ENCODE peak calls at places on chromosome X, in four cellular contexts. N, T, S and C are unnamed samples.

GRCh38 chrX:94057385-94057784 is 383.4 kb downstream of the FAM133A start:
- DNase-seq in S (no peak), T (no peak), N (no peak), C (no peak)

GRCh38 chrX:32137525-32137924 is 1065.7 kb upstream of the FTHL17 start:
- DNase-seq in S (no peak), T (no peak), N (no peak), C (no peak)

GRCh38 chrX:50888884-50889283 is 21.7 kb upstream of the BMP15 start:
- DNase-seq in S (no peak), T (no peak), N (no peak), C (no peak)

GRCh38 chrX:53882331-53882730 is 161.9 kb downstream of the PHF8 start:
- DNase-seq in S (no peak), N (no peak), T (peak), C (peak)

GRCh38 chrX:107674480-107675364 is 46.4 kb downstream of the PRPS1 start:
- DNase-seq in T (no peak), N (no peak), S (peak), C (no peak)

GRCh38 chrX:101393530-101394305 is 2.9 kb downstream of the RPL36A start:
- DNase-seq in S (no peak), T (no peak), N (no peak), C (no peak)

GRCh38 chrX:25646156-25646555 is 492.0 kb upstream of the MAGEB18 start:
- DNase-seq in T (no peak), N (no peak), S (no peak), C (no peak)

GRCh38 chrX:153608376-153608775 is 9.4 kb upstream of the CCNQ start:
- DNase-seq in T (no peak), S (no peak), N (no peak), C (no peak)

GRCh38 chrX:1205681-1206611 is 6.5 kb downstream of the CRLF2 start:
- DNase-seq in N (no peak), T (no peak), S (peak), C (peak)

GRCh38 chrX:148600581-148600980 is 100.2 kb downstream of the AFF2 start:
- DNase-seq in T (no peak), S (no peak), N (no peak), C (no peak)

GRCh38 chrX:49884290-49884862 is 5.1 kb downstream of the USP27X start:
- DNase-seq in N (peak), T (peak), S (peak), C (peak)

GRCh38 chrX:136694491-136695087 is 46.6 kb downstream of the CD40LG start:
- DNase-seq in S (peak), T (peak), N (no peak), C (peak)

GRCh38 chrX:70423937-70424336 is 823 bp downstream of the GDPD2 start:
- DNase-seq in S (no peak), T (no peak), N (no peak), C (no peak)

GRCh38 chrX:76253432-76253831 is 80.6 kb downstream of the PBDC1 start:
- DNase-seq in S (peak), T (peak), N (peak), C (peak)

GRCh38 chrX:139759637-139760036 is 51.7 kb upstream of the MCF2 start:
- DNase-seq in T (no peak), N (no peak), S (peak), C (peak)

GRCh38 chrX:3176439-3176820 is 135.2 kb downstream of the ARSF start:
- DNase-seq in T (no peak), S (no peak), N (no peak), C (no peak)

GRCh38 chrX:154761977-154762528 is 611 bp upstream of the DKC1 start:
- DNase-seq in T (no peak), S (no peak), N (no peak), C (no peak)

GRCh38 chrX:95885074-95885473 is 799.6 kb upstream of the DIAPH2 start:
- DNase-seq in S (no peak), T (no peak), N (no peak), C (no peak)

GRCh38 chrX:74536142-74537010 is 78.0 kb downstream of the RLIM start:
- DNase-seq in N (no peak), T (no peak), S (peak), C (no peak)

GRCh38 chrX:156001001-156001666 is 3.6 kb downstream of the IL9R start:
- DNase-seq in T (no peak), N (no peak), S (no peak), C (no peak)

GRCh38 chrX:44314259-44314734 is 29.2 kb downstream of the EFHC2 start:
- DNase-seq in T (no peak), N (no peak), S (peak), C (no peak)

GRCh38 chrX:65866146-65866545 is 173.7 kb downstream of the VSIG4 start:
- DNase-seq in S (no peak), T (no peak), N (peak), C (no peak)

GRCh38 chrX:49209434-49210251 is 9.7 kb upstream of the SYP start:
- DNase-seq in S (peak), N (no peak), T (no peak), C (no peak)

GRCh38 chrX:1853447-1853846 is 238.6 kb downstream of the ASMT start:
- DNase-seq in N (no peak), T (no peak), S (no peak), C (no peak)

GRCh38 chrX:68504237-68504636 is 5.4 kb downstream of the YIPF6 start:
- DNase-seq in T (no peak), S (no peak), N (no peak), C (peak)

GRCh38 chrX:155070663-155070974 is 317 bp downstream of the CMC4 start:
- DNase-seq in S (no peak), T (no peak), N (no peak), C (peak)

GRCh38 chrX:13029341-13029740 is 15.1 kb downstream of the FAM9C start:
- DNase-seq in N (no peak), S (no peak), T (no peak), C (peak)

GRCh38 chrX:48966796-48967579 is 4.7 kb downstream of the KCND1 start:
- DNase-seq in N (no peak), S (no peak), T (no peak), C (no peak)

GRCh38 chrX:2627272-2627867 is 63.7 kb upstream of the CD99 start:
- DNase-seq in N (no peak), S (peak), T (peak), C (peak)

GRCh38 chrX:23435575-23435974 is 100.9 kb downstream of the PTCHD1 start:
- DNase-seq in S (no peak), T (no peak), N (no peak), C (no peak)
- TF ChIP-seq CHD4 in S (no peak), T (no peak), N (no peak), C (no peak)

GRCh38 chrX:23435108-23435507 is 100.5 kb downstream of the PTCHD1 start:
- DNase-seq in S (no peak), T (no peak), N (no peak), C (no peak)

GRCh38 chrX:23436875-23437274 is 102.2 kb downstream of the PTCHD1 start:
- DNase-seq in N (no peak), S (no peak), T (no peak), C (no peak)

GRCh38 chrX:23434356-23434884 is 99.8 kb downstream of the PTCHD1 start:
- DNase-seq in N (no peak), S (no peak), T (no peak), C (no peak)
- H3K27ac ChIP-seq in N (no peak), S (no peak), T (no peak), C (no peak)

DNA sequence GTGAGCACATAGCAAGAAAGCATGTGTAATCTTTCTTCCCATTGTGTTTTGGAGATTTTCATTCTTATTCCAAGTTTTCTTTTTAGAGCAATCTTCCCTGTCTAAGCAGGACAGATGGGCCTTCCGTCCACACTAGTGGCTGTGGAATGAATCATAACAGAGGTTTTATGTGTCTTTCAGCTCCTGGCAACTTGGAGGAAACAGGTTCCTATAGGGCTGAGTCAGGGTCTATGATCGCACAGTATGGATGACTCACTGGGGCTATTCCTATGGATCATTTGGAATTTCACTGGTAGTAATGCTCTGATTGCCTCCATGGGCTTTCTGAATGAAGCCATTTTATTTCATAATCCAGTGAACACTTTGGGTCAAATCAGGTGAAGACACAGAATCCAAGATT is 51.8 kb upstream of the CBLL2 start:
- DNase-seq in T (no peak), N (no peak), S (no peak), C (peak)
- TF ChIP-seq RAD21 in T (no peak), N (no peak), S (no peak), C (no peak)

GRCh38 chrX:40423299-40423698 is 157.5 kb upstream of the ATP6AP2 start:
- DNase-seq in N (no peak), T (no peak), S (no peak), C (no peak)

GRCh38 chrX:40424259-40424658 is 156.5 kb upstream of the ATP6AP2 start:
- DNase-seq in S (no peak), N (no peak), T (no peak), C (no peak)

GRCh38 chrX:40418413-40419195 is 162.2 kb upstream of the ATP6AP2 start:
- DNase-seq in N (no peak), S (no peak), T (no peak), C (no peak)

GRCh38 chrX:40422021-40422420 is 158.7 kb upstream of the ATP6AP2 start:
- DNase-seq in S (no peak), T (no peak), N (no peak), C (no peak)

GRCh38 chrX:40420899-40421729 is 159.7 kb upstream of the ATP6AP2 start:
- DNase-seq in T (peak), N (peak), S (no peak), C (peak)
- TF ChIP-seq CHD4 in T (no peak), N (no peak), S (no peak), C (no peak)

DNA sequence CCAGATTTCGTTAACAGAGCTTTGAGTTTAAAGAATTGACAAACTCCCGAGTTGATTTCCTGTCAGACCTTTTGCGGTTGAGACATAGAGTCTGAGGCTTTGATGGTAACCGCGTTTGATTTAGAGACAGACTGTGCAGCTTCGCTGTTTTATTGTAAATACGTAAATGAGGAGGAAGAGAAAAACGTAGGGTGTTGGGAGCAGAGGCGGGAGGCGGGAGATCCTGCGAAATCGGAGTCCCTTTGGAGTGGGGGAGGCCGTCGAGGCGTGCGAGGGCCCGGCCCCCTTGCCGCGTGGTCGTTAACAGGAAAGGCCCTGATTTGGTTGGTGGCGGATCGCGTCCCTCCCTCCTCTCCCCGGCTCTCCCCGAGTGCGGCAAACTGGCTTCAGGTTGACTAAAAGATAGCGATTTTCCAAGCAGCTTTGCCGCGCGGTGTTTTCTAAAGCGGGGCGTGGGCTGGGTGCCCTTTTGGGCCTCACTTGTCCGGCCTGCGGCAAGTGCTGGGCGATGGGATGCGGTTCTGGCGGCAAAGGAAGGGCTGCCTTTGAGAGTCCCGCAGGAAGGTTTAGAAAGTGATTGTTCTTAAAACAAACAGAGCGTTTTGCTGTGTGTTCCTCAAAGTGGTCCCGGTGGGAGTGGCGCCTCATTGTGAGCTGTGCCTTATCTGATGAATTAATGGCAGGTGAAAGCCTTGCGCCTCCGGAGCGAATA is 865 bp downstream of the SCML1 start:
- DNase-seq in N (no peak), S (no peak), T (peak), C (peak)
- H3K27ac ChIP-seq in N (peak), S (no peak), T (peak), C (peak)

GRCh38 chrX:57528670-57529255 is 63.0 kb upstream of the ZXDB start:
- DNase-seq in N (no peak), T (peak), S (no peak), C (peak)
- TF ChIP-seq RAD21 in N (peak), T (no peak), S (no peak), C (peak)

DNA sequence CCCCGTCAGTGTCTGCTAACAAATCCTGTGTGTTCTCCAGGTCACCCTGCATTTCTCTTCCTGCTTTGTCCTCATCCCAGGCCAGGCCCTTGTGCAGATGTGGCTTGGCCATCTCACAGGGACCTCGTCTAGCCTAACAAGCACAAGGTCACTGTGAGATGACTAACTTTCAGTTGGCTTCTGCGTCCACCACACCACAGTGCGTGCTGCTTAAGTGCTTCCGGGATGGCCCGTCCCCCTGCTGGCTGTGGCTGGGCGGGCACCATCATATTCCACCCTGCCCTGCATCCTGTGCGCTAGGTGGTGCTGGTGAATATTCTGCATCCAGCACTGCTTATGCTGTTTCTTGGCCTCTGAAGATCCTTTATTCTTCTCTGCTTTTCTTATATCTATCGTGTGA is 33.8 kb downstream of the RBBP7 start:
- DNase-seq in S (peak), N (no peak), T (peak), C (peak)
- TF ChIP-seq CHD4 in S (no peak), N (no peak), T (no peak), C (no peak)

GRCh38 chrX:40131644-40132376 is 34.1 kb upstream of the BCOR start:
- DNase-seq in N (no peak), T (no peak), S (no peak), C (no peak)
- H3K27ac ChIP-seq in N (no peak), T (no peak), S (peak), C (peak)